ENCODE peak calls at places on chromosomes 2 and 18, in seven cellular contexts. A, Z, P, B, O, Q and K are unnamed samples.

GRCh38 chr2:37993135-37993534 is 68.0 kb downstream of the RMDN2 start:
- DNase-seq in A (peak), Z (no peak), P (no peak), B (peak), O (no peak), Q (no peak), K (peak)

GRCh38 chr18:7221424-7222155 is 9.3 kb upstream of the LRRC30 start:
- DNase-seq in A (peak), Z (peak), P (peak), B (peak), O (peak), Q (peak), K (peak)

GRCh38 chr2:96099861-96100798 is 16.2 kb downstream of the ADRA2B start:
- DNase-seq in A (peak), Z (no peak), P (peak), B (no peak), O (no peak), Q (no peak), K (no peak)

GRCh38 chr18:7273301-7273911 is 42.5 kb downstream of the LRRC30 start:
- DNase-seq in A (peak), Z (no peak), P (no peak), B (peak), O (no peak), Q (no peak), K (peak)

GRCh38 chr18:8287184-8287885 is 321.9 kb upstream of the RAB12 start:
- DNase-seq in A (no peak), Z (no peak), P (no peak), B (no peak), O (no peak), Q (no peak), K (no peak)

GRCh38 chr2:24731923-24732322 is 61.3 kb downstream of the PTRHD1 start:
- DNase-seq in A (no peak), Z (no peak), P (no peak), B (no peak), O (no peak), Q (no peak), K (no peak)

GRCh38 chr18:55475916-55476315 is 112.1 kb downstream of the TCF4 start:
- DNase-seq in A (no peak), Z (no peak), P (no peak), B (no peak), O (no peak), Q (no peak), K (no peak)

GRCh38 chr2:61423714-61424113 is 47.2 kb downstream of the USP34 start:
- DNase-seq in A (no peak), Z (no peak), P (no peak), B (peak), O (no peak), Q (no peak), K (peak)

GRCh38 chr2:211751853-211752252 is 786.7 kb downstream of the ERBB4 start:
- DNase-seq in A (no peak), Z (no peak), P (no peak), B (no peak), O (no peak), Q (no peak), K (no peak)

GRCh38 chr18:48274301-48274700 is 134.9 kb downstream of the ZBTB7C start:
- DNase-seq in A (no peak), Z (no peak), P (no peak), B (no peak), O (no peak), Q (no peak), K (no peak)

GRCh38 chr2:74548919-74549684 is 4.6 kb downstream of the LOXL3 start:
- DNase-seq in A (peak), Z (peak), P (peak), B (peak), O (no peak), Q (no peak), K (peak)

GRCh38 chr18:13811993-13812392 is 12.0 kb upstream of the MC5R start:
- DNase-seq in A (peak), Z (no peak), P (peak), B (no peak), O (no peak), Q (no peak), K (no peak)

GRCh38 chr18:70450658-70451253 is 161.9 kb downstream of the SOCS6 start:
- DNase-seq in A (no peak), Z (no peak), P (no peak), B (peak), O (no peak), Q (no peak), K (peak)

GRCh38 chr2:168596881-168597280 is 140.8 kb downstream of the CERS6 start:
- DNase-seq in A (no peak), Z (no peak), P (no peak), B (peak), O (no peak), Q (no peak), K (no peak)

GRCh38 chr2:147541314-147541713 is 303.5 kb upstream of the ACVR2A start:
- DNase-seq in A (no peak), Z (no peak), P (no peak), B (no peak), O (no peak), Q (no peak), K (no peak)

GRCh38 chr2:144079808-144080207 is 440.1 kb downstream of the ZEB2 start:
- DNase-seq in A (no peak), Z (no peak), P (no peak), B (no peak), O (no peak), Q (no peak), K (no peak)

GRCh38 chr2:135490381-135490780 is 40.6 kb downstream of the ZRANB3 start:
- DNase-seq in A (peak), Z (no peak), P (no peak), B (peak), O (no peak), Q (no peak), K (peak)

GRCh38 chr2:61241266-61241665 is 79.3 kb downstream of the C2orf74 start:
- DNase-seq in A (no peak), Z (no peak), P (no peak), B (no peak), O (no peak), Q (no peak), K (no peak)

GRCh38 chr2:21427606-21428005 is 303.8 kb downstream of the TDRD15 start:
- DNase-seq in A (peak), Z (no peak), P (no peak), B (no peak), O (no peak), Q (no peak), K (no peak)

GRCh38 chr2:217167531-217167930 is 307.7 kb upstream of the TNP1 start:
- DNase-seq in A (no peak), Z (no peak), P (no peak), B (peak), O (no peak), Q (no peak), K (no peak)

GRCh38 chr2:171403181-171403580 is 30.6 kb downstream of the METTL8 start:
- DNase-seq in A (no peak), Z (no peak), P (no peak), B (peak), O (no peak), Q (no peak), K (no peak)

GRCh38 chr18:45901654-45902210 is 65.4 kb downstream of the EPG5 start:
- DNase-seq in A (no peak), Z (no peak), P (no peak), B (no peak), O (no peak), Q (no peak), K (no peak)

GRCh38 chr2:50491541-50492114 is 540.3 kb downstream of the NRXN1 start:
- DNase-seq in A (peak), Z (peak), P (no peak), B (peak), O (no peak), Q (no peak), K (peak)

GRCh38 chr2:100422320-100422719 is 4.9 kb upstream of the CHST10 start:
- DNase-seq in A (peak), Z (no peak), P (peak), B (peak), O (no peak), Q (peak), K (peak)

GRCh38 chr2:23586691-23587090 is 201.7 kb downstream of the KLHL29 start:
- DNase-seq in A (no peak), Z (no peak), P (no peak), B (no peak), O (no peak), Q (no peak), K (no peak)

GRCh38 chr18:2466978-2467377 is 104.3 kb downstream of the METTL4 start:
- DNase-seq in A (peak), Z (no peak), P (no peak), B (no peak), O (no peak), Q (no peak), K (no peak)

GRCh38 chr18:78133729-78134128 is 845.9 kb upstream of the SALL3 start:
- DNase-seq in A (no peak), Z (no peak), P (no peak), B (no peak), O (no peak), Q (no peak), K (no peak)

GRCh38 chr2:195575879-195576391 is 81.1 kb upstream of the SLC39A10 start:
- DNase-seq in A (peak), Z (no peak), P (no peak), B (peak), O (no peak), Q (peak), K (peak)

GRCh38 chr18:2513616-2514015 is 57.7 kb downstream of the METTL4 start:
- DNase-seq in A (no peak), Z (no peak), P (no peak), B (peak), O (no peak), Q (no peak), K (peak)

GRCh38 chr2:42241517-42241916 is 72.4 kb downstream of the EML4 start:
- DNase-seq in A (no peak), Z (no peak), P (no peak), B (no peak), O (no peak), Q (no peak), K (no peak)

GRCh38 chr2:132465917-132466316 is 49.3 kb downstream of the GPR39 start:
- DNase-seq in A (no peak), Z (no peak), P (no peak), B (peak), O (no peak), Q (no peak), K (no peak)

GRCh38 chr2:119678021-119678656 is 862 bp upstream of the TMEM177 start:
- DNase-seq in A (no peak), Z (no peak), P (peak), B (no peak), O (no peak), Q (no peak), K (no peak)

GRCh38 chr2:228613133-228613532 is 431.6 kb upstream of the SPHKAP start:
- DNase-seq in A (no peak), Z (no peak), P (no peak), B (peak), O (no peak), Q (no peak), K (peak)

GRCh38 chr2:233244818-233245217 is 6.7 kb upstream of the ATG16L1 start:
- DNase-seq in A (no peak), Z (no peak), P (no peak), B (peak), O (no peak), Q (peak), K (no peak)

GRCh38 chr2:150571121-150571520 is 83.7 kb upstream of the RND3 start:
- DNase-seq in A (no peak), Z (no peak), P (no peak), B (no peak), O (no peak), Q (no peak), K (no peak)

GRCh38 chr2:217489145-217489960 is 513.4 kb downstream of the TNS1 start:
- DNase-seq in A (no peak), Z (no peak), P (peak), B (no peak), O (no peak), Q (no peak), K (no peak)

GRCh38 chr2:120482334-120482733 is 136.4 kb downstream of the INHBB start:
- DNase-seq in A (no peak), Z (no peak), P (no peak), B (no peak), O (no peak), Q (no peak), K (no peak)

GRCh38 chr2:38620282-38620977 is 17.7 kb upstream of the HNRNPLL start:
- DNase-seq in A (no peak), Z (no peak), P (no peak), B (peak), O (no peak), Q (no peak), K (peak)

GRCh38 chr2:9165625-9166024 is 41.0 kb upstream of the ASAP2 start:
- DNase-seq in A (no peak), Z (no peak), P (no peak), B (peak), O (no peak), Q (no peak), K (peak)

DNA sequence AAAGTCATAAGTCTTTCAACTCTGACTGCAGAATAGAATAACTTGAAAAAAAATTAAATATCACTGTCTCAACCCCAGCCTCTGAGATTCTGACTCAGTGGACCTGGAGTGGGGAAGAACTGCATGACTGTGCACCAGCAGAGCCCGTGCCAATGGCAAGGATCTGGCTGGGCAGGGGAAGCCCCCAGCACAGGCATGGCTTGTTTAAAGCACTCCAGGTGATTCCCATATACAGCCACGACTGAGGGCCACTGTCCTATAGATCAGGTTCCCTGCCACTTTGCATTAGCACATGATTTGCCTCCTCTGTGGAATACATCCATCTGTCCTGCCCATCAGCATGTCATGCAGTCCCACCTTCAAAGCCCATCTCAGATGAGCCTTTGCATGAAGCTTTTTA is 45.9 kb upstream of the NCK2 start:
- DNase-seq in A (no peak), Z (no peak), P (no peak), B (no peak), O (no peak), Q (no peak), K (no peak)
- H3K23ac ChIP-seq in A (no peak), Z (no peak), P (no peak), B (no peak), O (no peak), Q (no peak), K (no peak)

DNA sequence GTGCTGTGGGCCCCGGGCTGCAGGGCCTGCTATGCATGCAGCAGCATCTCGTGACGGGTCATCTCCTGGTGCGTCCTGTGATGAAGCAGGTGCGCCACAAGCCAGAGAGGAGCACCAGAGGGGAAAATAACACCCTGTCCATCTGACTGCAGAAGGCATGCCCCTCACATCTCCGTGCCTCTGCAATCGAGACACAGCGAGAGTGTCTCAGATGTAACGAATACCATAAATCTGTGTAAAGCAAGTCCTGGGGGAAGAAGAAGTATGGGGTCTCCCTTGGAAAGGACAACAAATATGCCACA is 137.5 kb downstream of the PTGR3 start:
- DNase-seq in A (no peak), Z (no peak), P (no peak), B (no peak), O (no peak), Q (no peak), K (no peak)
- H3K9ac ChIP-seq in A (no peak), Z (no peak), P (no peak), B (no peak), O (no peak), Q (no peak), K (no peak)

DNA sequence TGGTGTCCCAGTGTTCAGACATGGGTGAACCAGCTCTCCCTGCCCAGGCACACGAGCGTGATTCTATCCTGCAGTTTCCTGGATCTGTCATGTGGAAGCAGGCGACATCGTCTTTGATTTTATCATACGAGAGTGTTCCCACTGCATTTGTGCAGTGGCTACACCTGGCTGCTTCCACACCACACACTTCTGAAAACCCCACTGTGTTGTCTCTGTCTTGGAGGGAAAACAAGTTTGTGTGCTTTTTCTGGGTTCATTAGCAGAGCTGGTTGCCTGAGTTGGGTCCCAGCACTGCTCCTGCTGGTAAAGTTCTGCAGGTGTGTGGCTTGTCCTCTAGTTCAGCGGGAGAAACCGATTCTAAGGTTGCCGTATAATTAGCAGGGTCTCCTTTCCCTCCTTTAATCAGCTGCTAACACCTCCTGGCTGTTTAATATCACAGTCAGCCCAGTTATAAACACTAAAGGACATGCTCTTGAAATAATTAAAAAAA is 58.5 kb upstream of the TWIST2 start:
- DNase-seq in A (no peak), Z (no peak), P (no peak), B (no peak), O (no peak), Q (no peak), K (no peak)
- H3K23ac ChIP-seq in A (no peak), Z (no peak), P (no peak), B (no peak), O (no peak), Q (no peak), K (no peak)

GRCh38 chr18:77099501-77100370 is 32.8 kb downstream of the MBP start:
- DNase-seq in A (peak), Z (no peak), P (no peak), B (no peak), O (no peak), Q (no peak), K (no peak)

GRCh38 chr18:77102246-77103040 is 30.1 kb downstream of the MBP start:
- DNase-seq in A (no peak), Z (no peak), P (no peak), B (peak), O (no peak), Q (no peak), K (peak)

GRCh38 chr18:77098554-77099174 is 33.9 kb downstream of the MBP start:
- DNase-seq in A (peak), Z (no peak), P (no peak), B (no peak), O (no peak), Q (no peak), K (no peak)

GRCh38 chr18:77101410-77102245 is 31.0 kb downstream of the MBP start:
- DNase-seq in A (peak), Z (no peak), P (peak), B (peak), O (no peak), Q (peak), K (peak)

GRCh38 chr18:77100751-77101355 is 31.7 kb downstream of the MBP start:
- DNase-seq in A (no peak), Z (no peak), P (no peak), B (no peak), O (no peak), Q (no peak), K (no peak)
- H3K9ac ChIP-seq in A (no peak), Z (no peak), P (no peak), B (peak), O (no peak), Q (no peak), K (peak)

GRCh38 chr2:28231110-28231621 is 161.5 kb upstream of the FOSL2 start:
- DNase-seq in A (no peak), Z (no peak), P (no peak), B (peak), O (no peak), Q (no peak), K (peak)
- H3K23ac ChIP-seq in A (no peak), Z (no peak), P (no peak), B (no peak), O (no peak), Q (no peak), K (no peak)

GRCh38 chr2:241188386-241189092 is at the start of gene ANO7:
- DNase-seq in A (no peak), Z (no peak), P (no peak), B (no peak), O (no peak), Q (no peak), K (no peak)
- H3K9ac ChIP-seq in A (no peak), Z (no peak), P (no peak), B (no peak), O (no peak), Q (no peak), K (no peak)

GRCh38 chr18:5103286-5103685 is 93.8 kb downstream of the AKAIN1 start:
- DNase-seq in A (no peak), Z (no peak), P (no peak), B (no peak), O (no peak), Q (no peak), K (no peak)
- H3K23ac ChIP-seq in A (no peak), Z (no peak), P (no peak), B (no peak), O (no peak), Q (no peak), K (no peak)

GRCh38 chr2:238240761-238241711 is 1.2 kb upstream of the HES6 start:
- DNase-seq in A (peak), Z (peak), P (peak), B (no peak), O (no peak), Q (peak), K (peak)
- H3K9ac ChIP-seq in A (peak), Z (peak), P (no peak), B (no peak), O (peak), Q (no peak), K (no peak)

DNA sequence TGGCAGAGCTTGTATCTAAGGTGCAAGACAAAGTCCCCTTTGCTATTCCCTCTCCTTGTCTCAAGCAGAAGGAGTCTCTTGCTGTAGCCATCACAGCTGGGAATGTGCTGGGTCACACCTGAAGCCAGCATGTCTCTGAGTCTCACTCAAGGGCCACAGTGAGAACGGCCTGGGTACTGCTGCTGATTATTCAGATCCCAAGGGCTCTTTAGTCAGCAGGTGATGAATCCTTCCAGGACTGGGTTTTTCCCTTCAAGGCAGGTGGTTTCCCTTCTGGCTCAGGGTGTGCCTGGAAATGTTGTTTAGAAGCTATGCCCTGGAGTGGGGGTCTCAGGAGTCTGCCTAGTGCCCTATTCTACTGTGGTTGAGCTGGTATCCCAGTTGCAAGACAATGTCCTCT is 356.3 kb downstream of the PARD3B start:
- DNase-seq in A (no peak), Z (no peak), P (no peak), B (no peak), O (no peak), Q (no peak), K (no peak)
- H3K23ac ChIP-seq in A (no peak), Z (no peak), P (no peak), B (no peak), O (no peak), Q (no peak), K (no peak)